ENCODE peak calls at places on chromosome 18, in seven cellular contexts. One of them, this sample, is unnamed.

GRCh38 chr18:32714571-32715148 is 58.2 kb downstream of the KLHL14 start:
- ATAC-seq in activated T-cell treated with anti-CD3 and anti-CD28 coated beads, Interleukin-2, amount 50 U/mL, for 4 hours: no peak
- ATAC-seq in aorta: no peak
- ATAC-seq in naive B cell: peak
- ATAC-seq in activated CD8-positive, alpha-beta T cell treated with anti-CD3 and anti-CD28 coated beads, Interleukin-2, amount 10 ng/mL, durations not matched to agents 7 days and 5 days: peak
- ATAC-seq in left colon: peak
- ATAC-seq in heart right ventricle: no peak
- ATAC-seq in this sample: peak

GRCh38 chr18:62325806-62326645 is 916 bp downstream of the TNFRSF11A start:
- ATAC-seq in activated T-cell treated with anti-CD3 and anti-CD28 coated beads, Interleukin-2, amount 50 U/mL, for 4 hours: peak
- ATAC-seq in aorta: no peak
- ATAC-seq in naive B cell: peak
- ATAC-seq in activated CD8-positive, alpha-beta T cell treated with anti-CD3 and anti-CD28 coated beads, Interleukin-2, amount 10 ng/mL, durations not matched to agents 7 days and 5 days: peak
- ATAC-seq in left colon: peak
- ATAC-seq in heart right ventricle: no peak
- ATAC-seq in this sample: peak

GRCh38 chr18:58668897-58669296 is 2.4 kb upstream of the MALT1 start:
- ATAC-seq in activated T-cell treated with anti-CD3 and anti-CD28 coated beads, Interleukin-2, amount 50 U/mL, for 4 hours: no peak
- ATAC-seq in aorta: no peak
- ATAC-seq in naive B cell: no peak
- ATAC-seq in activated CD8-positive, alpha-beta T cell treated with anti-CD3 and anti-CD28 coated beads, Interleukin-2, amount 10 ng/mL, durations not matched to agents 7 days and 5 days: no peak
- ATAC-seq in left colon: no peak
- ATAC-seq in heart right ventricle: no peak
- ATAC-seq in this sample: no peak

GRCh38 chr18:48782381-48782841 is 168.4 kb downstream of the SMAD7 start:
- ATAC-seq in activated T-cell treated with anti-CD3 and anti-CD28 coated beads, Interleukin-2, amount 50 U/mL, for 4 hours: no peak
- ATAC-seq in aorta: peak
- ATAC-seq in naive B cell: no peak
- ATAC-seq in activated CD8-positive, alpha-beta T cell treated with anti-CD3 and anti-CD28 coated beads, Interleukin-2, amount 10 ng/mL, durations not matched to agents 7 days and 5 days: no peak
- ATAC-seq in left colon: no peak
- ATAC-seq in heart right ventricle: peak
- ATAC-seq in this sample: no peak

GRCh38 chr18:46283895-46284295 is 179.7 kb downstream of the HAUS1 start:
- ATAC-seq in activated T-cell treated with anti-CD3 and anti-CD28 coated beads, Interleukin-2, amount 50 U/mL, for 4 hours: no peak
- ATAC-seq in aorta: no peak
- ATAC-seq in naive B cell: no peak
- ATAC-seq in activated CD8-positive, alpha-beta T cell treated with anti-CD3 and anti-CD28 coated beads, Interleukin-2, amount 10 ng/mL, durations not matched to agents 7 days and 5 days: no peak
- ATAC-seq in left colon: no peak
- ATAC-seq in heart right ventricle: no peak
- ATAC-seq in this sample: no peak

GRCh38 chr18:22101731-22102130 is 67.7 kb upstream of the GATA6 start:
- ATAC-seq in activated T-cell treated with anti-CD3 and anti-CD28 coated beads, Interleukin-2, amount 50 U/mL, for 4 hours: no peak
- ATAC-seq in aorta: no peak
- ATAC-seq in naive B cell: no peak
- ATAC-seq in activated CD8-positive, alpha-beta T cell treated with anti-CD3 and anti-CD28 coated beads, Interleukin-2, amount 10 ng/mL, durations not matched to agents 7 days and 5 days: no peak
- ATAC-seq in left colon: no peak
- ATAC-seq in heart right ventricle: no peak
- ATAC-seq in this sample: no peak

GRCh38 chr18:7822435-7823425 is 255.6 kb downstream of the PTPRM start:
- ATAC-seq in activated T-cell treated with anti-CD3 and anti-CD28 coated beads, Interleukin-2, amount 50 U/mL, for 4 hours: no peak
- ATAC-seq in aorta: peak
- ATAC-seq in naive B cell: no peak
- ATAC-seq in activated CD8-positive, alpha-beta T cell treated with anti-CD3 and anti-CD28 coated beads, Interleukin-2, amount 10 ng/mL, durations not matched to agents 7 days and 5 days: no peak
- ATAC-seq in left colon: no peak
- ATAC-seq in heart right ventricle: peak
- ATAC-seq in this sample: no peak

GRCh38 chr18:51425475-51425874 is 228.0 kb upstream of the MEX3C start:
- ATAC-seq in activated T-cell treated with anti-CD3 and anti-CD28 coated beads, Interleukin-2, amount 50 U/mL, for 4 hours: peak
- ATAC-seq in aorta: no peak
- ATAC-seq in naive B cell: no peak
- ATAC-seq in activated CD8-positive, alpha-beta T cell treated with anti-CD3 and anti-CD28 coated beads, Interleukin-2, amount 10 ng/mL, durations not matched to agents 7 days and 5 days: no peak
- ATAC-seq in left colon: no peak
- ATAC-seq in heart right ventricle: no peak
- ATAC-seq in this sample: peak

GRCh38 chr18:7084080-7084765 is 33.4 kb downstream of the LAMA1 start:
- ATAC-seq in activated T-cell treated with anti-CD3 and anti-CD28 coated beads, Interleukin-2, amount 50 U/mL, for 4 hours: no peak
- ATAC-seq in aorta: peak
- ATAC-seq in naive B cell: no peak
- ATAC-seq in activated CD8-positive, alpha-beta T cell treated with anti-CD3 and anti-CD28 coated beads, Interleukin-2, amount 10 ng/mL, durations not matched to agents 7 days and 5 days: no peak
- ATAC-seq in left colon: no peak
- ATAC-seq in heart right ventricle: no peak
- ATAC-seq in this sample: peak

GRCh38 chr18:10376735-10377134 is 77.7 kb upstream of the APCDD1 start:
- ATAC-seq in activated T-cell treated with anti-CD3 and anti-CD28 coated beads, Interleukin-2, amount 50 U/mL, for 4 hours: no peak
- ATAC-seq in aorta: peak
- ATAC-seq in naive B cell: no peak
- ATAC-seq in activated CD8-positive, alpha-beta T cell treated with anti-CD3 and anti-CD28 coated beads, Interleukin-2, amount 10 ng/mL, durations not matched to agents 7 days and 5 days: no peak
- ATAC-seq in left colon: no peak
- ATAC-seq in heart right ventricle: no peak
- ATAC-seq in this sample: no peak

GRCh38 chr18:47901624-47902362 is 28.7 kb downstream of the SMAD2 start:
- ATAC-seq in activated T-cell treated with anti-CD3 and anti-CD28 coated beads, Interleukin-2, amount 50 U/mL, for 4 hours: peak
- ATAC-seq in aorta: no peak
- ATAC-seq in naive B cell: peak
- ATAC-seq in activated CD8-positive, alpha-beta T cell treated with anti-CD3 and anti-CD28 coated beads, Interleukin-2, amount 10 ng/mL, durations not matched to agents 7 days and 5 days: peak
- ATAC-seq in left colon: peak
- ATAC-seq in heart right ventricle: no peak
- ATAC-seq in this sample: peak

GRCh38 chr18:79344208-79344581 is 51.5 kb upstream of the NFATC1 start:
- ATAC-seq in activated T-cell treated with anti-CD3 and anti-CD28 coated beads, Interleukin-2, amount 50 U/mL, for 4 hours: no peak
- ATAC-seq in aorta: no peak
- ATAC-seq in naive B cell: no peak
- ATAC-seq in activated CD8-positive, alpha-beta T cell treated with anti-CD3 and anti-CD28 coated beads, Interleukin-2, amount 10 ng/mL, durations not matched to agents 7 days and 5 days: no peak
- ATAC-seq in left colon: peak
- ATAC-seq in heart right ventricle: peak
- ATAC-seq in this sample: no peak

GRCh38 chr18:55041366-55041765 is 82.1 kb upstream of the CCDC68 start:
- ATAC-seq in activated T-cell treated with anti-CD3 and anti-CD28 coated beads, Interleukin-2, amount 50 U/mL, for 4 hours: no peak
- ATAC-seq in aorta: no peak
- ATAC-seq in naive B cell: no peak
- ATAC-seq in activated CD8-positive, alpha-beta T cell treated with anti-CD3 and anti-CD28 coated beads, Interleukin-2, amount 10 ng/mL, durations not matched to agents 7 days and 5 days: no peak
- ATAC-seq in left colon: no peak
- ATAC-seq in heart right ventricle: no peak
- ATAC-seq in this sample: no peak

GRCh38 chr18:57497372-57498294 is 62.5 kb downstream of the ONECUT2 start:
- ATAC-seq in activated T-cell treated with anti-CD3 and anti-CD28 coated beads, Interleukin-2, amount 50 U/mL, for 4 hours: no peak
- ATAC-seq in aorta: peak
- ATAC-seq in naive B cell: no peak
- ATAC-seq in activated CD8-positive, alpha-beta T cell treated with anti-CD3 and anti-CD28 coated beads, Interleukin-2, amount 10 ng/mL, durations not matched to agents 7 days and 5 days: no peak
- ATAC-seq in left colon: peak
- ATAC-seq in heart right ventricle: peak
- ATAC-seq in this sample: no peak

GRCh38 chr18:23049698-23050373 is 85.4 kb upstream of the CABLES1 start:
- ATAC-seq in activated T-cell treated with anti-CD3 and anti-CD28 coated beads, Interleukin-2, amount 50 U/mL, for 4 hours: no peak
- ATAC-seq in aorta: no peak
- ATAC-seq in naive B cell: no peak
- ATAC-seq in activated CD8-positive, alpha-beta T cell treated with anti-CD3 and anti-CD28 coated beads, Interleukin-2, amount 10 ng/mL, durations not matched to agents 7 days and 5 days: peak
- ATAC-seq in left colon: no peak
- ATAC-seq in heart right ventricle: no peak
- ATAC-seq in this sample: no peak

GRCh38 chr18:59200787-59201186 is 19.2 kb upstream of the GRP start:
- ATAC-seq in activated T-cell treated with anti-CD3 and anti-CD28 coated beads, Interleukin-2, amount 50 U/mL, for 4 hours: no peak
- ATAC-seq in aorta: no peak
- ATAC-seq in naive B cell: no peak
- ATAC-seq in activated CD8-positive, alpha-beta T cell treated with anti-CD3 and anti-CD28 coated beads, Interleukin-2, amount 10 ng/mL, durations not matched to agents 7 days and 5 days: no peak
- ATAC-seq in left colon: no peak
- ATAC-seq in heart right ventricle: no peak
- ATAC-seq in this sample: no peak

GRCh38 chr18:13014818-13015217 is 23.7 kb downstream of the CEP192 start:
- ATAC-seq in activated T-cell treated with anti-CD3 and anti-CD28 coated beads, Interleukin-2, amount 50 U/mL, for 4 hours: no peak
- ATAC-seq in aorta: no peak
- ATAC-seq in naive B cell: no peak
- ATAC-seq in activated CD8-positive, alpha-beta T cell treated with anti-CD3 and anti-CD28 coated beads, Interleukin-2, amount 10 ng/mL, durations not matched to agents 7 days and 5 days: no peak
- ATAC-seq in left colon: no peak
- ATAC-seq in heart right ventricle: peak
- ATAC-seq in this sample: no peak

GRCh38 chr18:35042389-35043066 is 1.3 kb downstream of the MAPRE2 start:
- ATAC-seq in activated T-cell treated with anti-CD3 and anti-CD28 coated beads, Interleukin-2, amount 50 U/mL, for 4 hours: no peak
- ATAC-seq in aorta: no peak
- ATAC-seq in naive B cell: peak
- ATAC-seq in activated CD8-positive, alpha-beta T cell treated with anti-CD3 and anti-CD28 coated beads, Interleukin-2, amount 10 ng/mL, durations not matched to agents 7 days and 5 days: peak
- ATAC-seq in left colon: peak
- ATAC-seq in heart right ventricle: no peak
- ATAC-seq in this sample: no peak

GRCh38 chr18:66616523-66616983 is 12.7 kb upstream of the CDH19 start:
- ATAC-seq in activated T-cell treated with anti-CD3 and anti-CD28 coated beads, Interleukin-2, amount 50 U/mL, for 4 hours: no peak
- ATAC-seq in aorta: no peak
- ATAC-seq in naive B cell: no peak
- ATAC-seq in activated CD8-positive, alpha-beta T cell treated with anti-CD3 and anti-CD28 coated beads, Interleukin-2, amount 10 ng/mL, durations not matched to agents 7 days and 5 days: no peak
- ATAC-seq in left colon: peak
- ATAC-seq in heart right ventricle: no peak
- ATAC-seq in this sample: peak

GRCh38 chr18:38115201-38115600 is 549.6 kb upstream of the CELF4 start:
- ATAC-seq in activated T-cell treated with anti-CD3 and anti-CD28 coated beads, Interleukin-2, amount 50 U/mL, for 4 hours: no peak
- ATAC-seq in aorta: no peak
- ATAC-seq in naive B cell: no peak
- ATAC-seq in activated CD8-positive, alpha-beta T cell treated with anti-CD3 and anti-CD28 coated beads, Interleukin-2, amount 10 ng/mL, durations not matched to agents 7 days and 5 days: no peak
- ATAC-seq in left colon: no peak
- ATAC-seq in heart right ventricle: no peak
- ATAC-seq in this sample: no peak

GRCh38 chr18:9022397-9023170 is 79.9 kb upstream of the NDUFV2 start:
- ATAC-seq in activated T-cell treated with anti-CD3 and anti-CD28 coated beads, Interleukin-2, amount 50 U/mL, for 4 hours: no peak
- ATAC-seq in aorta: no peak
- ATAC-seq in naive B cell: no peak
- ATAC-seq in activated CD8-positive, alpha-beta T cell treated with anti-CD3 and anti-CD28 coated beads, Interleukin-2, amount 10 ng/mL, durations not matched to agents 7 days and 5 days: no peak
- ATAC-seq in left colon: no peak
- ATAC-seq in heart right ventricle: no peak
- ATAC-seq in this sample: no peak

GRCh38 chr18:13804305-13804704 is 19.6 kb upstream of the MC5R start:
- ATAC-seq in activated T-cell treated with anti-CD3 and anti-CD28 coated beads, Interleukin-2, amount 50 U/mL, for 4 hours: no peak
- ATAC-seq in aorta: no peak
- ATAC-seq in naive B cell: no peak
- ATAC-seq in activated CD8-positive, alpha-beta T cell treated with anti-CD3 and anti-CD28 coated beads, Interleukin-2, amount 10 ng/mL, durations not matched to agents 7 days and 5 days: no peak
- ATAC-seq in left colon: no peak
- ATAC-seq in heart right ventricle: no peak
- ATAC-seq in this sample: no peak

GRCh38 chr18:53283708-53284107 is 940.8 kb downstream of the MBD2 start:
- ATAC-seq in activated T-cell treated with anti-CD3 and anti-CD28 coated beads, Interleukin-2, amount 50 U/mL, for 4 hours: no peak
- ATAC-seq in aorta: no peak
- ATAC-seq in naive B cell: no peak
- ATAC-seq in activated CD8-positive, alpha-beta T cell treated with anti-CD3 and anti-CD28 coated beads, Interleukin-2, amount 10 ng/mL, durations not matched to agents 7 days and 5 days: no peak
- ATAC-seq in left colon: no peak
- ATAC-seq in heart right ventricle: no peak
- ATAC-seq in this sample: no peak

GRCh38 chr18:10285283-10285640 is 169.2 kb upstream of the APCDD1 start:
- ATAC-seq in activated T-cell treated with anti-CD3 and anti-CD28 coated beads, Interleukin-2, amount 50 U/mL, for 4 hours: no peak
- ATAC-seq in aorta: no peak
- ATAC-seq in naive B cell: peak
- ATAC-seq in activated CD8-positive, alpha-beta T cell treated with anti-CD3 and anti-CD28 coated beads, Interleukin-2, amount 10 ng/mL, durations not matched to agents 7 days and 5 days: no peak
- ATAC-seq in left colon: no peak
- ATAC-seq in heart right ventricle: no peak
- ATAC-seq in this sample: peak

GRCh38 chr18:5868218-5868904 is 27.0 kb downstream of the TMEM200C start:
- ATAC-seq in activated T-cell treated with anti-CD3 and anti-CD28 coated beads, Interleukin-2, amount 50 U/mL, for 4 hours: no peak
- ATAC-seq in aorta: no peak
- ATAC-seq in naive B cell: no peak
- ATAC-seq in activated CD8-positive, alpha-beta T cell treated with anti-CD3 and anti-CD28 coated beads, Interleukin-2, amount 10 ng/mL, durations not matched to agents 7 days and 5 days: no peak
- ATAC-seq in left colon: peak
- ATAC-seq in heart right ventricle: peak
- ATAC-seq in this sample: peak

GRCh38 chr18:47250415-47251046 is 929 bp downstream of the SKOR2 start:
- ATAC-seq in activated T-cell treated with anti-CD3 and anti-CD28 coated beads, Interleukin-2, amount 50 U/mL, for 4 hours: no peak
- ATAC-seq in aorta: no peak
- ATAC-seq in naive B cell: no peak
- ATAC-seq in activated CD8-positive, alpha-beta T cell treated with anti-CD3 and anti-CD28 coated beads, Interleukin-2, amount 10 ng/mL, durations not matched to agents 7 days and 5 days: no peak
- ATAC-seq in left colon: no peak
- ATAC-seq in heart right ventricle: no peak
- ATAC-seq in this sample: no peak

GRCh38 chr18:22169889-22170420 is 566 bp downstream of the GATA6 start:
- ATAC-seq in activated T-cell treated with anti-CD3 and anti-CD28 coated beads, Interleukin-2, amount 50 U/mL, for 4 hours: peak
- ATAC-seq in aorta: peak
- ATAC-seq in naive B cell: no peak
- ATAC-seq in activated CD8-positive, alpha-beta T cell treated with anti-CD3 and anti-CD28 coated beads, Interleukin-2, amount 10 ng/mL, durations not matched to agents 7 days and 5 days: peak
- ATAC-seq in left colon: peak
- ATAC-seq in heart right ventricle: peak
- ATAC-seq in this sample: no peak

GRCh38 chr18:38811209-38811608 is 1245.6 kb upstream of the CELF4 start:
- ATAC-seq in activated T-cell treated with anti-CD3 and anti-CD28 coated beads, Interleukin-2, amount 50 U/mL, for 4 hours: no peak
- ATAC-seq in aorta: no peak
- ATAC-seq in naive B cell: no peak
- ATAC-seq in activated CD8-positive, alpha-beta T cell treated with anti-CD3 and anti-CD28 coated beads, Interleukin-2, amount 10 ng/mL, durations not matched to agents 7 days and 5 days: no peak
- ATAC-seq in left colon: no peak
- ATAC-seq in heart right ventricle: no peak
- ATAC-seq in this sample: no peak

GRCh38 chr18:68714356-68714706 is 577 bp downstream of the TMX3 start:
- ATAC-seq in activated T-cell treated with anti-CD3 and anti-CD28 coated beads, Interleukin-2, amount 50 U/mL, for 4 hours: peak
- ATAC-seq in aorta: peak
- ATAC-seq in naive B cell: no peak
- ATAC-seq in activated CD8-positive, alpha-beta T cell treated with anti-CD3 and anti-CD28 coated beads, Interleukin-2, amount 10 ng/mL, durations not matched to agents 7 days and 5 days: peak
- ATAC-seq in left colon: peak
- ATAC-seq in heart right ventricle: no peak
- ATAC-seq in this sample: no peak

This sample was measured in stimulated activated memory B cell treated with anti-CD40 and anti-IgM and Interleukin-4, amounts not matched to agents 10 μg/mL and 1 μg/mL and 100 μg/mL, for 72 hours.